ENCODE peak calls at places on chromosomes 4 and X, in eight cellular contexts. A is osteoblast, R is IMR-90, I is PC-3, Z is GM23338, V is H1, C is Peyer's patch, F is hepatocyte. L is an unnamed sample.

GRCh38 chr4:1821679-1822567 is 28.8 kb downstream of the FGFR3 start:
- DNase-seq in A (peak; percentile 84), R (no peak), I (no peak), Z (no peak), V (no peak), C (no peak), F (no peak), L (no peak)

GRCh38 chr4:80732010-80732409 is 298.5 kb upstream of the BMP3 start:
- DNase-seq in A (peak; percentile 13), R (peak; percentile 42), I (peak; percentile 92), Z (no peak), V (no peak), C (no peak), F (no peak), L (no peak)

GRCh38 chr4:128107766-128108165 is 46.7 kb downstream of the LARP1B start:
- DNase-seq in A (peak; percentile 61), R (peak; percentile 83), I (no peak), Z (no peak), V (no peak), C (no peak), F (no peak), L (no peak)

GRCh38 chr4:138241281-138242075 is 671 bp downstream of the SLC7A11 start:
- DNase-seq in A (no peak), R (peak; percentile 38), I (peak; percentile 30), Z (peak; percentile 30), V (no peak), C (no peak), F (peak; percentile 42), L (peak; percentile 8)

GRCh38 chrX:78517124-78517523 is 142.0 kb downstream of the RTL3 start:
- DNase-seq in A (no peak), R (no peak), I (peak; percentile 80), Z (no peak), V (no peak), C (peak; percentile 50), F (no peak), L (no peak)

GRCh38 chr4:1984406-1985191 is 24.2 kb downstream of the NELFA start:
- DNase-seq in A (peak; percentile 55), R (no peak), I (no peak), Z (no peak), V (no peak), C (no peak), F (no peak), L (no peak)

GRCh38 chr4:169136330-169136729 is 126.3 kb upstream of the CBR4 start:
- DNase-seq in A (no peak), R (no peak), I (no peak), Z (no peak), V (no peak), C (no peak), F (no peak), L (no peak)

GRCh38 chrX:50211510-50211909 is 6.9 kb downstream of the CCNB3 start:
- DNase-seq in A (peak; percentile 53), R (peak; percentile 4), I (peak; percentile 22), Z (peak; percentile 66), V (no peak), C (no peak), F (no peak), L (no peak)

GRCh38 chr4:110124721-110125120 is 73.7 kb downstream of the ELOVL6 start:
- DNase-seq in A (peak; percentile 9), R (no peak), I (no peak), Z (no peak), V (no peak), C (no peak), F (no peak), L (no peak)

GRCh38 chr4:139229534-139230039 is 50.4 kb downstream of the MGARP start:
- DNase-seq in A (no peak), R (peak; percentile 68), I (peak; percentile 62), Z (peak; percentile 79), V (no peak), C (no peak), F (peak; percentile 70), L (peak; percentile 46)

GRCh38 chrX:110699109-110699508 is 96.5 kb downstream of the CHRDL1 start:
- DNase-seq in A (no peak), R (no peak), I (no peak), Z (no peak), V (no peak), C (no peak), F (no peak), L (no peak)

GRCh38 chrX:150478496-150479492 is 89.6 kb upstream of the MTM1 start:
- DNase-seq in A (no peak), R (no peak), I (no peak), Z (no peak), V (no peak), C (no peak), F (no peak), L (no peak)

GRCh38 chr4:188408244-188409067 is 269.2 kb downstream of the TRIML1 start:
- DNase-seq in A (no peak), R (peak; percentile 75), I (no peak), Z (no peak), V (no peak), C (no peak), F (peak; percentile 35), L (no peak)

GRCh38 chr4:106695846-106696245 is 327.3 kb upstream of the GIMD1 start:
- DNase-seq in A (no peak), R (no peak), I (no peak), Z (no peak), V (no peak), C (no peak), F (no peak), L (no peak)

GRCh38 chr4:88027611-88028608 is 20.5 kb downstream of the PKD2 start:
- DNase-seq in A (peak; percentile 87), R (peak; percentile 95), I (peak; percentile 57), Z (no peak), V (no peak), C (no peak), F (peak; percentile 40), L (peak; percentile 72)

GRCh38 chrX:54746928-54747327 is 51.1 kb downstream of the ITIH6 start:
- DNase-seq in A (no peak), R (no peak), I (no peak), Z (no peak), V (no peak), C (no peak), F (no peak), L (no peak)

GRCh38 chrX:63735882-63736281 is 49.1 kb downstream of the ARHGEF9 start:
- DNase-seq in A (no peak), R (no peak), I (no peak), Z (no peak), V (no peak), C (no peak), F (no peak), L (no peak)

GRCh38 chrX:49039598-49040375 is 3.4 kb downstream of the TFE3 start:
- DNase-seq in A (peak; percentile 95), R (peak; percentile 94), I (peak; percentile 95), Z (peak; percentile 95), V (peak; percentile 68), C (peak; percentile 73), F (peak; percentile 93), L (peak; percentile 74)

GRCh38 chr4:73309211-73309610 is 50.6 kb upstream of the ANKRD17 start:
- DNase-seq in A (peak; percentile 52), R (peak; percentile 77), I (peak; percentile 59), Z (no peak), V (no peak), C (no peak), F (no peak), L (peak; percentile 33)

GRCh38 chrX:123927845-123928244 is 33.7 kb upstream of the STAG2 start:
- DNase-seq in A (peak; percentile 9), R (no peak), I (no peak), Z (no peak), V (no peak), C (no peak), F (no peak), L (no peak)

GRCh38 chr4:126395661-126396060 is 1080.9 kb downstream of the FAT4 start:
- DNase-seq in A (no peak), R (peak; percentile 33), I (no peak), Z (peak; percentile 6), V (no peak), C (no peak), F (no peak), L (no peak)

GRCh38 chr4:56048621-56049427 is 100.1 kb downstream of the CEP135 start:
- DNase-seq in A (peak; percentile 92), R (peak; percentile 39), I (peak; percentile 61), Z (peak; percentile 80), V (peak; percentile 81), C (peak; percentile 70), F (peak; percentile 91), L (peak; percentile 52)

GRCh38 chrX:139198936-139199335 is 331.6 kb upstream of the F9 start:
- DNase-seq in A (no peak), R (no peak), I (no peak), Z (no peak), V (no peak), C (no peak), F (no peak), L (no peak)
- H3K27ac ChIP-seq in A (no peak overlapping the region), R (no peak overlapping the region), I (no peak overlapping the region), Z (no peak overlapping the region), V (no peak overlapping the region), C (no peak overlapping the region), F (no peak overlapping the region), L (no peak overlapping the region)

DNA sequence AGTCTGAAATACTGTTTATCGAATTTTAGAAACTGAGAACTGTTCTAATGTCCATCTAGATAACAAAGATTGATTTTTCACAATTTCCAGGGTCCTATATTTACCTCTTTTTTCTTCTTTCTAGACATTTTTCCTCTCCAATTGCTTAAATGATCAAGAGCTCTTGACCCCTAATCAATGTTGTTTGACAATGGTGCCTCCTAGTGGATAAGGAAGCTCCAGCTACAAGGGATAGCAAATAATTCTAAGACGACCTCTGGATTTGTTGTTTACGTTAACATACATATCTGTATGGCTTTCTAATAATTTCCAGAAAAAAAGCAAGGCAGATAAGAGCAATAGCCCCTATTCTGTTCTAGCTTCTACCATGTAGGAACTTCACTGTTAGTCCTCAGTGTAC is 35.8 kb downstream of the GPR82 start:
- DNase-seq in A (no peak), R (peak; percentile 54), I (peak; percentile 39), Z (peak; percentile 67), V (no peak), C (no peak), F (no peak), L (no peak)
- TF ChIP-seq CTCF in A (peak; percentile 67), R (peak; percentile 57), I (peak; percentile 68), Z (peak; percentile 69), V (peak; percentile 50), C (peak; percentile 19), F (peak; percentile 36), L (no peak)

GRCh38 chr4:134202557-134202956 is 968 bp upstream of the PABPC4L start:
- DNase-seq in A (no peak), R (no peak), I (peak; percentile 62), Z (no peak), V (no peak), C (no peak), F (no peak), L (no peak)

GRCh38 chr4:134201216-134202098 is at the start of gene PABPC4L:
- DNase-seq in A (peak; percentile 72), R (peak; percentile 24), I (peak; percentile 72), Z (peak; percentile 76), V (peak; percentile 74), C (no peak), F (peak; percentile 57), L (peak; percentile 46)

GRCh38 chr4:134202136-134202535 is 547 bp upstream of the PABPC4L start:
- DNase-seq in A (no peak), R (no peak), I (no peak), Z (no peak), V (no peak), C (no peak), F (no peak), L (no peak)

GRCh38 chr4:134200811-134201215 is 776 bp downstream of the PABPC4L start:
- DNase-seq in A (no peak), R (no peak), I (no peak), Z (no peak), V (no peak), C (no peak), F (no peak), L (no peak)
- H3K27ac ChIP-seq in A (no peak overlapping the region), R (no peak overlapping the region), I (peak overlapping the region; percentile 57), Z (no peak overlapping the region), V (no peak overlapping the region), C (no peak overlapping the region), F (peak overlapping the region; percentile 75), L (peak overlapping the region; percentile 89)

GRCh38 chrX:74536142-74537010 is 78.0 kb downstream of the RLIM start:
- DNase-seq in A (peak; percentile 93), R (peak; percentile 83), I (peak; percentile 78), Z (peak; percentile 60), V (peak; percentile 71), C (peak; percentile 83), F (peak; percentile 81), L (peak; percentile 56)
- TF ChIP-seq CTCF in A (peak; percentile 30), R (peak; percentile 37), I (peak; percentile 8), Z (peak; percentile 5), V (peak; percentile 4), C (no peak), F (peak; percentile 22), L (no peak)